ENCODE peak calls at places on chromosomes 1 and 21, in nine cellular contexts. One of them, this sample, is unnamed.

GRCh38 chr1:99579691-99580171 is 66.2 kb upstream of the PALMD start:
- DNase-seq in adrenal gland: no peak
- DNase-seq in psoas muscle: no peak
- DNase-seq in AG09319: no peak
- DNase-seq in HCT116: no peak
- DNase-seq in astrocyte: no peak
- DNase-seq in astrocyte of the spinal cord: no peak
- DNase-seq in ovary: no peak
- DNase-seq in prostate gland: no peak
- DNase-seq in this sample: peak; percentile 16

GRCh38 chr1:54640361-54640760 is 1.2 kb upstream of the MROH7 start:
- DNase-seq in adrenal gland: no peak
- DNase-seq in psoas muscle: no peak
- DNase-seq in AG09319: no peak
- DNase-seq in HCT116: no peak
- DNase-seq in astrocyte: no peak
- DNase-seq in astrocyte of the spinal cord: no peak
- DNase-seq in ovary: no peak
- DNase-seq in prostate gland: no peak
- DNase-seq in this sample: no peak

GRCh38 chr1:29924017-29924431 is 687.7 kb downstream of the PTPRU start:
- DNase-seq in adrenal gland: no peak
- DNase-seq in psoas muscle: no peak
- DNase-seq in AG09319: no peak
- DNase-seq in HCT116: no peak
- DNase-seq in astrocyte: no peak
- DNase-seq in astrocyte of the spinal cord: no peak
- DNase-seq in ovary: no peak
- DNase-seq in prostate gland: no peak
- DNase-seq in this sample: no peak

GRCh38 chr1:167428418-167428817 is 89.9 kb downstream of the CD247 start:
- DNase-seq in adrenal gland: no peak
- DNase-seq in psoas muscle: no peak
- DNase-seq in AG09319: no peak
- DNase-seq in HCT116: no peak
- DNase-seq in astrocyte: peak; percentile 4
- DNase-seq in astrocyte of the spinal cord: peak; percentile 19
- DNase-seq in ovary: no peak
- DNase-seq in prostate gland: no peak
- DNase-seq in this sample: peak; percentile 69

GRCh38 chr1:204313675-204314074 is 46.1 kb downstream of the PLEKHA6 start:
- DNase-seq in adrenal gland: no peak
- DNase-seq in psoas muscle: no peak
- DNase-seq in AG09319: no peak
- DNase-seq in HCT116: no peak
- DNase-seq in astrocyte: no peak
- DNase-seq in astrocyte of the spinal cord: no peak
- DNase-seq in ovary: no peak
- DNase-seq in prostate gland: no peak
- DNase-seq in this sample: no peak

GRCh38 chr1:221097479-221098281 is 218.4 kb downstream of the HLX start:
- DNase-seq in adrenal gland: no peak
- DNase-seq in psoas muscle: no peak
- DNase-seq in AG09319: peak; percentile 85
- DNase-seq in HCT116: no peak
- DNase-seq in astrocyte: peak; percentile 98
- DNase-seq in astrocyte of the spinal cord: peak; percentile 92
- DNase-seq in ovary: no peak
- DNase-seq in prostate gland: no peak
- DNase-seq in this sample: peak; percentile 90

GRCh38 chr1:41350055-41350378 is 11.2 kb upstream of the FOXO6 start:
- DNase-seq in adrenal gland: peak; percentile 30
- DNase-seq in psoas muscle: no peak
- DNase-seq in AG09319: no peak
- DNase-seq in HCT116: no peak
- DNase-seq in astrocyte: no peak
- DNase-seq in astrocyte of the spinal cord: no peak
- DNase-seq in ovary: no peak
- DNase-seq in prostate gland: no peak
- DNase-seq in this sample: no peak

GRCh38 chr1:208272311-208272710 is 28.1 kb upstream of the PLXNA2 start:
- DNase-seq in adrenal gland: no peak
- DNase-seq in psoas muscle: no peak
- DNase-seq in AG09319: no peak
- DNase-seq in HCT116: no peak
- DNase-seq in astrocyte: no peak
- DNase-seq in astrocyte of the spinal cord: no peak
- DNase-seq in ovary: no peak
- DNase-seq in prostate gland: no peak
- DNase-seq in this sample: no peak

GRCh38 chr1:55634516-55634915 is 419.4 kb upstream of the USP24 start:
- DNase-seq in adrenal gland: no peak
- DNase-seq in psoas muscle: no peak
- DNase-seq in AG09319: no peak
- DNase-seq in HCT116: no peak
- DNase-seq in astrocyte: no peak
- DNase-seq in astrocyte of the spinal cord: no peak
- DNase-seq in ovary: peak; percentile 33
- DNase-seq in prostate gland: no peak
- DNase-seq in this sample: no peak

GRCh38 chr1:11998636-11999035 is 18.4 kb downstream of the MFN2 start:
- DNase-seq in adrenal gland: no peak
- DNase-seq in psoas muscle: no peak
- DNase-seq in AG09319: no peak
- DNase-seq in HCT116: no peak
- DNase-seq in astrocyte: no peak
- DNase-seq in astrocyte of the spinal cord: no peak
- DNase-seq in ovary: no peak
- DNase-seq in prostate gland: no peak
- DNase-seq in this sample: no peak

GRCh38 chr1:2804628-2805351 is 3.3 kb upstream of the TTC34 start:
- DNase-seq in adrenal gland: no peak
- DNase-seq in psoas muscle: peak; percentile 6
- DNase-seq in AG09319: no peak
- DNase-seq in HCT116: no peak
- DNase-seq in astrocyte: no peak
- DNase-seq in astrocyte of the spinal cord: no peak
- DNase-seq in ovary: peak; percentile 3
- DNase-seq in prostate gland: no peak
- DNase-seq in this sample: no peak

GRCh38 chr1:201619513-201619912 is 80.6 kb downstream of the NAV1 start:
- DNase-seq in adrenal gland: no peak
- DNase-seq in psoas muscle: no peak
- DNase-seq in AG09319: no peak
- DNase-seq in HCT116: no peak
- DNase-seq in astrocyte: no peak
- DNase-seq in astrocyte of the spinal cord: no peak
- DNase-seq in ovary: no peak
- DNase-seq in prostate gland: no peak
- DNase-seq in this sample: no peak

GRCh38 chr1:228865613-228866320 is 130.5 kb downstream of the RHOU start:
- DNase-seq in adrenal gland: no peak
- DNase-seq in psoas muscle: no peak
- DNase-seq in AG09319: no peak
- DNase-seq in HCT116: no peak
- DNase-seq in astrocyte: no peak
- DNase-seq in astrocyte of the spinal cord: no peak
- DNase-seq in ovary: no peak
- DNase-seq in prostate gland: no peak
- DNase-seq in this sample: no peak

GRCh38 chr1:78113156-78113916 is 67.6 kb downstream of the GIPC2 start:
- DNase-seq in adrenal gland: no peak
- DNase-seq in psoas muscle: no peak
- DNase-seq in AG09319: no peak
- DNase-seq in HCT116: no peak
- DNase-seq in astrocyte: no peak
- DNase-seq in astrocyte of the spinal cord: no peak
- DNase-seq in ovary: no peak
- DNase-seq in prostate gland: no peak
- DNase-seq in this sample: no peak

GRCh38 chr1:78114034-78114956 is 68.5 kb downstream of the GIPC2 start:
- DNase-seq in adrenal gland: peak; percentile 84
- DNase-seq in psoas muscle: peak; percentile 23
- DNase-seq in AG09319: peak; percentile 44
- DNase-seq in HCT116: peak; percentile 73
- DNase-seq in astrocyte: peak; percentile 56
- DNase-seq in astrocyte of the spinal cord: peak; percentile 88
- DNase-seq in ovary: peak; percentile 54
- DNase-seq in prostate gland: peak; percentile 67
- DNase-seq in this sample: peak; percentile 90
- TF ChIP-seq CTCF in adrenal gland: peak; percentile 91
- TF ChIP-seq CTCF in psoas muscle: peak; percentile 87
- TF ChIP-seq CTCF in AG09319: peak; percentile 76
- TF ChIP-seq CTCF in HCT116: peak; percentile 100
- TF ChIP-seq CTCF in astrocyte: peak; percentile 95
- TF ChIP-seq CTCF in astrocyte of the spinal cord: peak; percentile 76
- TF ChIP-seq CTCF in ovary: peak; percentile 75
- TF ChIP-seq CTCF in prostate gland: peak; percentile 91
- TF ChIP-seq CTCF in this sample: peak; percentile 82

DNA sequence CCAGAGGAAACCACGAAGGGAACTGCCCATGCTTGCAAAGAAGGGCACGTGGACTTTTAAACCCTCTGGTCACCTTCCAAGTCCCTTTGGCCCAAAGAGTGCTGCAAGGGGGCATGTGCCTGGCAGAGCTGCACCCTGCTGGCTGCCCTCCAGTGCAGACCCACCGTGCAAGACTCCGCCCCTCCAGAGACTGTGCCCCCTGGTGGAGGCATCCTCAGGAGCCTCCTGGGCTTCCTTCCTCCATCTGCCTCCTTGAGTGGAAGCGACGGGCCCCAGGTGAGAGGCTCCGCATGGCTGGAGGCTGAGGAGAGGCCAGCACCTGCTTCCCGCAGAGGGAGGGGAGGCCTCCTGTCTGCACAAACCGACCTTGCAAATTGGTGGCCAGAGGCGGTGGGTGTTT is 100.7 kb downstream of the CRYAA start:
- DNase-seq in adrenal gland: no peak
- DNase-seq in psoas muscle: peak; percentile 7
- DNase-seq in AG09319: no peak
- DNase-seq in HCT116: no peak
- DNase-seq in astrocyte: no peak
- DNase-seq in astrocyte of the spinal cord: no peak
- DNase-seq in ovary: peak; percentile 28
- DNase-seq in prostate gland: no peak
- DNase-seq in this sample: no peak
- TF ChIP-seq CTCF in adrenal gland: no peak
- TF ChIP-seq CTCF in psoas muscle: no peak
- TF ChIP-seq CTCF in AG09319: peak; percentile 2
- TF ChIP-seq CTCF in HCT116: peak; percentile 15
- TF ChIP-seq CTCF in astrocyte: no peak
- TF ChIP-seq CTCF in astrocyte of the spinal cord: peak; percentile 35
- TF ChIP-seq CTCF in ovary: no peak
- TF ChIP-seq CTCF in prostate gland: no peak
- TF ChIP-seq CTCF in this sample: peak; percentile 20

GRCh38 chr1:25805863-25806225 is 5.9 kb downstream of the SELENON start:
- DNase-seq in adrenal gland: no peak
- DNase-seq in psoas muscle: no peak
- DNase-seq in AG09319: no peak
- DNase-seq in HCT116: no peak
- DNase-seq in astrocyte: peak; percentile 39
- DNase-seq in astrocyte of the spinal cord: peak; percentile 23
- DNase-seq in ovary: no peak
- DNase-seq in prostate gland: no peak
- DNase-seq in this sample: peak; percentile 65

GRCh38 chr1:25804244-25804963 is 4.4 kb downstream of the SELENON start:
- DNase-seq in adrenal gland: no peak
- DNase-seq in psoas muscle: no peak
- DNase-seq in AG09319: no peak
- DNase-seq in HCT116: no peak
- DNase-seq in astrocyte: peak; percentile 46
- DNase-seq in astrocyte of the spinal cord: no peak
- DNase-seq in ovary: no peak
- DNase-seq in prostate gland: no peak
- DNase-seq in this sample: peak; percentile 33

GRCh38 chr1:25804964-25805862 is 5.2 kb downstream of the SELENON start:
- DNase-seq in adrenal gland: no peak
- DNase-seq in psoas muscle: no peak
- DNase-seq in AG09319: no peak
- DNase-seq in HCT116: no peak
- DNase-seq in astrocyte: no peak
- DNase-seq in astrocyte of the spinal cord: no peak
- DNase-seq in ovary: no peak
- DNase-seq in prostate gland: no peak
- DNase-seq in this sample: no peak

GRCh38 chr1:25802915-25803314 is 2.9 kb downstream of the SELENON start:
- DNase-seq in adrenal gland: no peak
- DNase-seq in psoas muscle: no peak
- DNase-seq in AG09319: no peak
- DNase-seq in HCT116: no peak
- DNase-seq in astrocyte: no peak
- DNase-seq in astrocyte of the spinal cord: no peak
- DNase-seq in ovary: no peak
- DNase-seq in prostate gland: no peak
- DNase-seq in this sample: no peak

GRCh38 chr1:25803368-25803767 is 3.4 kb downstream of the SELENON start:
- DNase-seq in adrenal gland: no peak
- DNase-seq in psoas muscle: no peak
- DNase-seq in AG09319: no peak
- DNase-seq in HCT116: no peak
- DNase-seq in astrocyte: no peak
- DNase-seq in astrocyte of the spinal cord: no peak
- DNase-seq in ovary: no peak
- DNase-seq in prostate gland: no peak
- DNase-seq in this sample: no peak
- TF ChIP-seq CTCF in adrenal gland: no peak
- TF ChIP-seq CTCF in psoas muscle: no peak
- TF ChIP-seq CTCF in AG09319: no peak
- TF ChIP-seq CTCF in HCT116: no peak
- TF ChIP-seq CTCF in astrocyte: no peak
- TF ChIP-seq CTCF in astrocyte of the spinal cord: no peak
- TF ChIP-seq CTCF in ovary: no peak
- TF ChIP-seq CTCF in prostate gland: no peak
- TF ChIP-seq CTCF in this sample: no peak

GRCh38 chr1:37792943-37793686 is 532 bp upstream of the MANEAL start:
- DNase-seq in adrenal gland: no peak
- DNase-seq in psoas muscle: no peak
- DNase-seq in AG09319: no peak
- DNase-seq in HCT116: no peak
- DNase-seq in astrocyte: no peak
- DNase-seq in astrocyte of the spinal cord: no peak
- DNase-seq in ovary: no peak
- DNase-seq in prostate gland: no peak
- DNase-seq in this sample: no peak

GRCh38 chr1:37795340-37796110 is 1.9 kb downstream of the MANEAL start:
- DNase-seq in adrenal gland: peak; percentile 71
- DNase-seq in psoas muscle: peak; percentile 53
- DNase-seq in AG09319: no peak
- DNase-seq in HCT116: no peak
- DNase-seq in astrocyte: peak; percentile 27
- DNase-seq in astrocyte of the spinal cord: peak; percentile 41
- DNase-seq in ovary: peak; percentile 66
- DNase-seq in prostate gland: peak; percentile 41
- DNase-seq in this sample: peak; percentile 58

GRCh38 chr1:37793773-37794371 is at the start of gene MANEAL:
- DNase-seq in adrenal gland: peak; percentile 70
- DNase-seq in psoas muscle: peak; percentile 50
- DNase-seq in AG09319: no peak
- DNase-seq in HCT116: peak; percentile 33
- DNase-seq in astrocyte: peak; percentile 40
- DNase-seq in astrocyte of the spinal cord: peak; percentile 26
- DNase-seq in ovary: peak; percentile 32
- DNase-seq in prostate gland: peak; percentile 13
- DNase-seq in this sample: peak; percentile 57

GRCh38 chr1:37797750-37798345 is 4.2 kb downstream of the MANEAL start:
- DNase-seq in adrenal gland: no peak
- DNase-seq in psoas muscle: no peak
- DNase-seq in AG09319: no peak
- DNase-seq in HCT116: no peak
- DNase-seq in astrocyte: peak; percentile 69
- DNase-seq in astrocyte of the spinal cord: peak; percentile 74
- DNase-seq in ovary: no peak
- DNase-seq in prostate gland: no peak
- DNase-seq in this sample: peak; percentile 44

GRCh38 chr1:37794372-37795339 is 1.0 kb downstream of the MANEAL start:
- DNase-seq in adrenal gland: no peak
- DNase-seq in psoas muscle: no peak
- DNase-seq in AG09319: no peak
- DNase-seq in HCT116: no peak
- DNase-seq in astrocyte: no peak
- DNase-seq in astrocyte of the spinal cord: no peak
- DNase-seq in ovary: no peak
- DNase-seq in prostate gland: no peak
- DNase-seq in this sample: no peak
- TF ChIP-seq CTCF in adrenal gland: no peak
- TF ChIP-seq CTCF in psoas muscle: no peak
- TF ChIP-seq CTCF in AG09319: no peak
- TF ChIP-seq CTCF in HCT116: no peak
- TF ChIP-seq CTCF in astrocyte: no peak
- TF ChIP-seq CTCF in astrocyte of the spinal cord: no peak
- TF ChIP-seq CTCF in ovary: no peak
- TF ChIP-seq CTCF in prostate gland: no peak
- TF ChIP-seq CTCF in this sample: no peak

This sample was measured in fibroblast of pulmonary artery.